ENCODE peak calls at places on chromosomes 12 and 14, in four cellular contexts. A is fibroblast of pulmonary artery, T is ovary, N is cardiac muscle cell. O is an unnamed sample.

GRCh38 chr14:55117816-55118441 is 11.1 kb upstream of the LGALS3 start:
- DNase-seq in A (peak; percentile 80), T (no peak), N (no peak), O (no peak)

GRCh38 chr12:30219047-30219446 is 435.3 kb upstream of the TMTC1 start:
- DNase-seq in N (no peak), A (no peak), T (no peak), O (no peak)

GRCh38 chr12:108046135-108046534 is 83.0 kb upstream of the WSCD2 start:
- DNase-seq in N (no peak), T (no peak), A (no peak), O (no peak)

GRCh38 chr12:65875635-65876034 is 51.4 kb downstream of the HMGA2 start:
- DNase-seq in N (peak; percentile 28), T (peak; percentile 51), A (peak; percentile 51), O (no peak)

GRCh38 chr12:68199127-68199526 is 26.5 kb downstream of the IL26 start:
- DNase-seq in T (no peak), N (no peak), A (no peak), O (no peak)

GRCh38 chr12:1917172-1918070 is 1.0 kb downstream of the CACNA2D4 start:
- DNase-seq in N (no peak), A (no peak), T (no peak), O (no peak)

GRCh38 chr12:49091836-49092085 is 2.8 kb downstream of the DHH start:
- DNase-seq in A (no peak), T (no peak), N (no peak), O (no peak)

GRCh38 chr12:104615048-104615561 is 158.4 kb downstream of the CHST11 start:
- DNase-seq in A (peak; percentile 46), N (peak; percentile 24), T (no peak), O (no peak)

GRCh38 chr14:94027566-94028449 is 1.7 kb downstream of the OTUB2 start:
- DNase-seq in T (no peak), A (no peak), N (no peak), O (peak; percentile 28)

GRCh38 chr12:21985155-21985554 is 43.9 kb upstream of the ABCC9 start:
- DNase-seq in A (no peak), N (no peak), T (no peak), O (no peak)

GRCh38 chr12:19457561-19457960 is 18.3 kb downstream of the AEBP2 start:
- DNase-seq in A (no peak), N (no peak), T (no peak), O (no peak)

GRCh38 chr14:94532462-94532861 is 23.2 kb upstream of the SERPINA12 start:
- DNase-seq in N (no peak), T (no peak), A (peak; percentile 37), O (no peak)

GRCh38 chr12:87464565-87464964 is 564.6 kb downstream of the C12orf50 start:
- DNase-seq in N (no peak), A (no peak), T (no peak), O (no peak)

GRCh38 chr12:95877622-95878021 is 18.9 kb downstream of the SNRPF start:
- DNase-seq in N (no peak), A (no peak), T (no peak), O (no peak)

GRCh38 chr12:644293-644639 is 19.0 kb downstream of the NINJ2 start:
- DNase-seq in T (no peak), A (no peak), N (no peak), O (no peak)
- H3K4me3 ChIP-seq in T (no peak overlapping the region), A (no peak overlapping the region), N (no peak overlapping the region), O (no peak overlapping the region)

GRCh38 chr14:103096387-103096786 is 1.9 kb downstream of the EXOC3L4 start:
- DNase-seq in N (no peak), T (no peak), A (no peak), O (no peak)

GRCh38 chr14:103094406-103095209 is at the start of gene EXOC3L4:
- DNase-seq in A (no peak), N (no peak), T (no peak), O (peak; percentile 95)

GRCh38 chr14:103097244-103097993 is 2.9 kb downstream of the EXOC3L4 start:
- DNase-seq in N (no peak), A (no peak), T (no peak), O (no peak)

GRCh38 chr14:103093856-103094405 is 594 bp upstream of the EXOC3L4 start:
- DNase-seq in A (no peak), T (no peak), N (no peak), O (no peak)

GRCh38 chr14:103095210-103095778 is 769 bp downstream of the EXOC3L4 start:
- DNase-seq in A (no peak), T (no peak), N (no peak), O (peak; percentile 78)
- H3K4me3 ChIP-seq in A (no peak overlapping the region), T (no peak overlapping the region), N (no peak overlapping the region), O (no peak overlapping the region)

DNA sequence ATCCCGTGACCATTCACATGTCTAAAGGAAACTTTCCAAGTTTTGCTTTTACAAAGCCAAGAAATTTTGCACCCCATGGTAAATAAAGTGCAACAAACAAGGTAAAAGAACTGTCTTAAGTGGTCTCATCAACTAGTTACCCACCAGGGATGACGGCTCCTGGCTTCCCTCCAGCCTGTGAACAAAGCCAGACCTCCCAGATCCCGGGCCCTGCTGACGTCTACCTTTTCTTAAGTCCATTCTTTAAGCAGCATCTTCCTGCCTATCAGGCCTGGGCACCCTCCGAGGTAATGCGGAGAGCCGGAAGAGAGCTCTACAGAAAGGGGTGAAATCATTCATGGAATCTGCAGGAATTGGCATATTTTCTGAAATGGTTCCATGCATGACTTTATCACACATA is 58.0 kb upstream of the DAAM1 start:
- DNase-seq in N (peak; percentile 11), A (no peak), T (no peak), O (no peak)
- H3K4me3 ChIP-seq in N (no peak overlapping the region), A (no peak overlapping the region), T (no peak overlapping the region), O (no peak overlapping the region)

GRCh38 chr12:94012508-94013044 is 135.8 kb upstream of the PLXNC1 start:
- DNase-seq in T (no peak), N (no peak), A (no peak), O (no peak)

DNA sequence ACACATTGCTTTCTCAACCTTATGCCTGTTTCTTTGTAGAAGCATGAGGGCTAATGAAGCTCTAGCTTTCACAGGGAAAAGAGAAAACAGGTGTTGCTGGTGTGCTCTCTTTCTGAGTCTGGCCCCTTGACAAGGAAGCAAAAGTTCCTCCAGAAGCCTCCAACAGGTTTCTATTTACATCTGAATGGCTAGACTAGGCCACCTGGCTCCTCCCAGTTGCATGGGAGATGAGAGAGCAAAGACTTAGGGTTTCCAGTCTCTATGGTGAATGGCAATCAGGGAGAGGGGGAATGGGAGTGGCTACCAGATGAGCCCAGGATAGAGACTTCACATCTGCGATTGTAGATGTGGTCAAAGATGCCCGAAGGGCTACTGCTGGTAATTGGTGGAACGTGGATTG is 138.1 kb upstream of the PLXNC1 start:
- DNase-seq in N (no peak), A (no peak), T (no peak), O (peak; percentile 30)
- H3K4me3 ChIP-seq in N (no peak overlapping the region), A (no peak overlapping the region), T (no peak overlapping the region), O (no peak overlapping the region)

GRCh38 chr12:109501299-109501698 is 23.9 kb downstream of the UBE3B start:
- DNase-seq in T (no peak), N (no peak), A (no peak), O (no peak)

GRCh38 chr12:109503611-109504010 is 26.2 kb downstream of the UBE3B start:
- DNase-seq in A (no peak), N (no peak), T (no peak), O (no peak)

GRCh38 chr12:109500406-109501185 is 23.2 kb downstream of the UBE3B start:
- DNase-seq in N (no peak), T (no peak), A (no peak), O (no peak)

GRCh38 chr12:109502332-109502731 is 24.9 kb downstream of the UBE3B start:
- DNase-seq in T (no peak), A (no peak), N (no peak), O (no peak)

DNA sequence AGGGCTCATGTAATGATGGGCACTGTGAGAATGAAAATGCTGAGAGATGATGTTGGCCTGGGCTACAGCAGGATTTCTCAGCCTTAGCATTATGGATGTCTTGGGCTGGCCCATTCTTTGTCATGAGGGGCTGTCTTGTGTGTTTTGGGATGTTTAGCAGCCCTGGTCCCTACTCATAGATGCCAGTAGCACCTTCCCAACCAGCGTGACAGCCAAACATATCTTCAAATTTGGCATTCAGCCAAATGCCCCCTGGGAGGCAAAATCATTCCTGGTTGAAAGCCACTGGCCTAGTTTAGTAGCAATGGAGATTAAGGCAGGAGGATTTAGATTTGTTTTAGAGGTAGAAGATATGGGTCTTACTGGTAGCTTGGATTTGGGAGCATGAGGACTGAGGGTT is 26.6 kb downstream of the UBE3B start:
- DNase-seq in T (no peak), N (no peak), A (no peak), O (no peak)
- H3K4me3 ChIP-seq in T (no peak overlapping the region), N (no peak overlapping the region), A (no peak overlapping the region), O (no peak overlapping the region)

GRCh38 chr14:102279688-102280348 is 25.1 kb downstream of the MOK start:
- DNase-seq in T (no peak), A (peak; percentile 99), N (no peak), O (peak; percentile 6)
- H3K4me3 ChIP-seq in T (no peak overlapping the region), A (no peak overlapping the region), N (no peak overlapping the region), O (no peak overlapping the region)

GRCh38 chr14:31877333-31877798 is 199.7 kb upstream of the ARHGAP5 start:
- DNase-seq in N (no peak), A (peak; percentile 71), T (no peak), O (no peak)
- H3K4me3 ChIP-seq in N (no peak overlapping the region), A (peak overlapping the region; percentile 18), T (peak overlapping the region; percentile 8), O (no peak overlapping the region)

GRCh38 chr14:68959035-68959434 is 20.1 kb downstream of the ACTN1 start:
- DNase-seq in A (no peak), T (no peak), N (no peak), O (no peak)
- H3K4me3 ChIP-seq in A (no peak overlapping the region), T (no peak overlapping the region), N (no peak overlapping the region), O (no peak overlapping the region)

GRCh38 chr12:64731683-64732082 is 27.5 kb downstream of the GNS start:
- DNase-seq in N (no peak), A (no peak), T (no peak), O (no peak)

GRCh38 chr12:64735447-64735846 is 23.8 kb downstream of the GNS start:
- DNase-seq in A (no peak), T (no peak), N (no peak), O (no peak)

GRCh38 chr12:64733857-64734256 is 25.3 kb downstream of the GNS start:
- DNase-seq in T (no peak), A (no peak), N (peak; percentile 12), O (no peak)

GRCh38 chr12:64730585-64730964 is 28.6 kb downstream of the GNS start:
- DNase-seq in T (no peak), N (no peak), A (no peak), O (no peak)

DNA sequence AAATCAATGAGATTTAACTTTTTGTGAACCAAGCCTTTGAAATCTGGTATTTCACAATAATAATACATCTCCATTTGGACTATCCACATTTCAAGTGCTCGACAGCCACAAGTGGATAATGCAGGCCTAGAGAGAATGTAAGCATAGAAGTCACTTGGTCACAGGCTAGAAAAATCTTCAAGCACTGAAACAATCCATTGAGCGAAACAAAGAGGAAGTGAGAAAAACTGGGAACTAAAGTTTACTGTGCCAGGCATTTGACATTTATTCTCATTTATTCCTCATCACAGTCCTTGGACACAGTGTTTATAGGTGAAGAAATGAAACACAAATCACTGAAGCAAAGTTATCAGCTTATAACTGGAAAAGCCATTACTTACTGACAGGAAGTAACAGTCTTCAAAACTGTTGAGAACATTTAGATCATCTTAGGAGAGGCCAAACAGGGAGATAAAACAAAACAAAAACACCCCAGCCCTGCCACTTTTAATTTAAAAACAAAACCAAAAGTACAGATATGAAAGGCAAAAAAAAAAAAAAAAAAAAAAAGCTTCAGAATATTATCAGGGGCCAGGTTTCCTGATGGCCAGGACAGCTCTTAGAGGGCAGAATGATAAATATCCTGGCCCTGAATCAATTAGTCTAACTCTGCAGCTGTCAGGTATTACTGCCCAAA is 29.2 kb downstream of the GNS start:
- DNase-seq in T (no peak), N (peak; percentile 8), A (no peak), O (no peak)
- H3K4me3 ChIP-seq in T (no peak overlapping the region), N (no peak overlapping the region), A (no peak overlapping the region), O (no peak overlapping the region)

GRCh38 chr12:111409403-111410228 is 3.9 kb downstream of the SH2B3 start:
- DNase-seq in T (peak; percentile 67), N (no peak), A (peak; percentile 78), O (no peak)
- H3K4me3 ChIP-seq in T (no peak overlapping the region), N (no peak overlapping the region), A (peak overlapping the region; percentile 31), O (no peak overlapping the region)

O was measured in small intestine.